ENCODE peak calls at places on chromosomes 5 and 9, in seven cellular contexts. M, L, U, T, X, Q and C are unnamed samples.

GRCh38 chr5:56632199-56632598 is 183.2 kb upstream of the MAP3K1 start:
- DNase-seq in M (no peak), L (no peak), U (no peak), T (no peak), X (no peak), Q (no peak), C (no peak)

GRCh38 chr9:7011395-7012067 is 253.8 kb downstream of the KDM4C start:
- DNase-seq in M (no peak), L (no peak), U (peak), T (no peak), X (no peak), Q (no peak), C (no peak)

GRCh38 chr5:136120529-136120928 is 12.1 kb upstream of the SMAD5 start:
- DNase-seq in M (no peak), L (no peak), U (no peak), T (no peak), X (no peak), Q (no peak), C (peak)

GRCh38 chr9:23555849-23556248 is 270.2 kb downstream of the ELAVL2 start:
- DNase-seq in M (no peak), L (no peak), U (no peak), T (no peak), X (no peak), Q (no peak), C (no peak)

GRCh38 chr5:75306746-75307145 is 30.3 kb upstream of the HMGCR start:
- DNase-seq in M (no peak), L (no peak), U (no peak), T (no peak), X (no peak), Q (no peak), C (no peak)

GRCh38 chr5:50653946-50654345 is 12.5 kb upstream of the PARP8 start:
- DNase-seq in M (no peak), L (no peak), U (no peak), T (no peak), X (no peak), Q (no peak), C (no peak)

GRCh38 chr5:152568101-152568500 is 163.0 kb upstream of the NMUR2 start:
- DNase-seq in M (no peak), L (no peak), U (no peak), T (no peak), X (no peak), Q (no peak), C (no peak)

GRCh38 chr5:75510417-75510835 is 1.0 kb downstream of the CERT1 start:
- DNase-seq in M (no peak), L (no peak), U (no peak), T (peak), X (no peak), Q (no peak), C (peak)

GRCh38 chr9:38079410-38080105 is 10.5 kb upstream of the SHB start:
- DNase-seq in M (peak), L (no peak), U (no peak), T (no peak), X (no peak), Q (no peak), C (no peak)

GRCh38 chr5:74241751-74242140 is 398.8 kb downstream of the ENC1 start:
- DNase-seq in M (no peak), L (peak), U (no peak), T (peak), X (no peak), Q (no peak), C (no peak)

GRCh38 chr9:107624216-107624948 is 134.8 kb upstream of the KLF4 start:
- DNase-seq in M (no peak), L (no peak), U (no peak), T (no peak), X (no peak), Q (no peak), C (no peak)

GRCh38 chr9:131707677-131708612 is 31.9 kb downstream of the RAPGEF1 start:
- DNase-seq in M (no peak), L (no peak), U (no peak), T (no peak), X (no peak), Q (no peak), C (no peak)
- TF ChIP-seq YY1 in M (no peak), L (no peak), U (no peak), T (no peak), X (no peak), Q (no peak), C (no peak)

DNA sequence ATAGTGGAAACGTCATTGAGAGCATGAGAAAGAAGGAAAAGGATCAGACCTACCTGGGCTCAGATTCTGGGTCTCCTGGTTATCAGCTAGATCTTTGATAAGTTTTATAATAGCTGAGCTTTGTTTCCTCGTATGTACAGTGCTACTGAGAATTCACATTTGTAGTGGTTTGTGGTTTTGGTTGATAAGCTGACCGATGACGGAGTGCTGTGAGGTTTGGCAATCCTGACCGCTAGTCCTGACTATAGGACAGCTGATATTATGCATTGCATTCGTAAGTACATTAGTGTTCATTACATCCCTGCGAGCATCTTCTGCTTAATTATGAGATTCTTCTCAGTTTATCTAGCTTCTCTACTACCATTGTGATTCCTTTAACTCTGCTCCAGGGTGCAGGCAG is 190.7 kb upstream of the SLC27A6 start:
- DNase-seq in M (no peak), L (no peak), U (no peak), T (no peak), X (no peak), Q (no peak), C (no peak)
- TF ChIP-seq YY1 in M (no peak), L (no peak), U (no peak), T (no peak), X (no peak), Q (no peak), C (no peak)

GRCh38 chr5:68161156-68161555 is 54.4 kb upstream of the PIK3R1 start:
- DNase-seq in M (no peak), L (no peak), U (no peak), T (no peak), X (no peak), Q (no peak), C (no peak)
- TF ChIP-seq YY1 in M (no peak), L (no peak), U (no peak), T (no peak), X (no peak), Q (no peak), C (no peak)

DNA sequence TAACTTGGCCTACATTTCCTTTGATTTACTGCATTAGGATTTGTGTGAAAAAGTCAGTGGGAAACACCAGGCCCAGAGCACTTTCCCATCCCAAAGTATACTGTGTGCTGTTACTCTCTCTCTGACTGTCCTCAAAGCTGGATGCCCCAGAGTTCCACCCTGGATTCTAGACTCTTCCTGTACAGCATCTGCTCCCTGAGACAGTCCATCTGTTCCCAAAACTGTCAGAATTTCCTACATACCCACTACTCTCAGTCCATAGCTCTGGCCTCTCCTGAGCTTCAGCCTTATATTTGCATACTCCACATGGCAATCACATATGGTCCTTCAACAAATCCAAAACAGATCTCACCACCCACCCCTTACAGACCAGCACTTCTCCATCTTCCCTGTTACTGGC is 9.5 kb downstream of the ELP1 start:
- DNase-seq in M (no peak), L (no peak), U (no peak), T (no peak), X (no peak), Q (no peak), C (no peak)
- TF ChIP-seq YY1 in M (no peak), L (no peak), U (no peak), T (no peak), X (no peak), Q (no peak), C (no peak)

GRCh38 chr9:129252937-129253819 is 75.1 kb upstream of the IER5L start:
- DNase-seq in M (no peak), L (no peak), U (no peak), T (no peak), X (no peak), Q (no peak), C (peak)
- TF ChIP-seq YY1 in M (no peak), L (no peak), U (no peak), T (no peak), X (no peak), Q (no peak), C (peak)

DNA sequence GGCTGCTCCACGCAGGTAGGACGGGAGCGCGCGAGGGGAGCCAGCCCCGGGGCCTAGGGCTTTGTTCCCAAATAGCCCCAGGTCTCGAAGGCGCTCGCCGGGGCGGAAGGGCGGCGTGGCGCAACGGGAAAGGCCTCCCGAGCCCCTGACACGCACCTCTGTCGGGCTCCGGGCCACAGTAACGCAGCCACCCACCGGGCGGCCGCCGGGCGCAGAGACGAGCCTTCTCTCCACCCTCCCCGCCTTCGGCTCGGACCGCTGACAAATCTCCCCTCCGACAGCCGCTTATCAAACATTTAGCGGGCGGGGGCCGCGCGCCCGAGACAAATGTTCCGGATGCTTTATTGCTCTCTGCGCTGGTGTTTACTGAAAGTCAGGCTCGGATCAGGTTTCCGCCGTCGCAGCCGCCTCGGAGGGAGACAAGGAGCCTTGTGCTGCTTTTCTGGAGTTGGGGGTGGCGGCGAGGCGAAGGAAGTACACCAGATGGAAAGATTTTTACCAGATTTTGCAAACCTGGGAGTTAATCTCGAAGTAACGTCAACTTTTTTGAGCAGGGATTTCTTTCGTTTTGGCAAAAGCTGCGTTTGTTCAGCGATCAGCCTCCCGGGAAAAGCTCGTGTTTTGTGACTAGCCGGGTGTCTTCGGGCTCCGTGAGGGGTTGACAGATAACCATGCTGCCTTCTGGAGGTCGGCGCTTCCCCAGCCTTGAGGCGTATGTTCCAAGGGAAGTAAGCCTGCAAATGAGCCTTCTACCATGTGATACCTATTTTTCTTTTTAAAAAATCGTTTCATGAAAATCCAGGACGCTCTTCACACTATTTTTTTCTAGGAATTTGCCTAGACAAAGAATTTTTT is 956 bp downstream of the RGMB start:
- DNase-seq in M (peak), L (no peak), U (no peak), T (no peak), X (no peak), Q (peak), C (peak)
- TF ChIP-seq YY1 in M (no peak), L (no peak), U (no peak), T (no peak), X (no peak), Q (no peak), C (no peak)

GRCh38 chr5:125413861-125414260 is 667.4 kb upstream of the ZNF608 start:
- DNase-seq in M (no peak), L (no peak), U (no peak), T (no peak), X (no peak), Q (no peak), C (no peak)
- TF ChIP-seq YY1 in M (no peak), L (no peak), U (no peak), T (no peak), X (no peak), Q (no peak), C (no peak)